ENCODE peak calls at places on chromosomes 12 and 14, in six cellular contexts. A, L, J, R, N and U are unnamed samples.

GRCh38 chr12:86513206-86513605 is 257.0 kb upstream of the MGAT4C start:
- DNase-seq in L (no peak), N (no peak), A (no peak), J (no peak), R (peak; percentile 4), U (no peak)

GRCh38 chr12:114668151-114668891 is 15.7 kb downstream of the TBX3 start:
- DNase-seq in N (peak; percentile 77), R (peak; percentile 86), J (peak; percentile 83), A (peak; percentile 76), L (peak; percentile 95), U (peak; percentile 80)

GRCh38 chr12:130500835-130501330 is 163.2 kb downstream of the PIWIL1 start:
- DNase-seq in L (no peak), J (no peak), A (no peak), R (no peak), N (no peak), U (no peak)

GRCh38 chr12:47509398-47509851 is 196.4 kb downstream of the RPAP3 start:
- DNase-seq in A (no peak), J (no peak), R (peak; percentile 79), L (peak; percentile 96), N (no peak), U (no peak)

GRCh38 chr12:73906757-73907156 is 630.9 kb upstream of the ATXN7L3B start:
- DNase-seq in J (no peak), R (no peak), N (no peak), A (no peak), L (no peak), U (no peak)

GRCh38 chr12:92278378-92278828 is 132.8 kb upstream of the BTG1 start:
- DNase-seq in R (no peak), A (no peak), L (no peak), N (peak; percentile 33), J (no peak), U (no peak)

GRCh38 chr14:40371011-40371410 is 938.8 kb upstream of the FBXO33 start:
- DNase-seq in A (no peak), N (no peak), J (no peak), R (no peak), L (no peak), U (no peak)

GRCh38 chr12:94616217-94616729 is 34.1 kb downstream of the TMCC3 start:
- DNase-seq in R (no peak), N (peak; percentile 30), L (no peak), J (no peak), A (no peak), U (no peak)

GRCh38 chr14:37985826-37986470 is 221.8 kb upstream of the SSTR1 start:
- DNase-seq in J (peak; percentile 18), L (peak; percentile 32), N (peak; percentile 33), A (no peak), R (peak; percentile 60), U (no peak)

GRCh38 chr14:76769636-76770292 is 8.5 kb downstream of the VASH1 start:
- DNase-seq in A (no peak), R (no peak), L (no peak), J (no peak), N (peak; percentile 23), U (no peak)

GRCh38 chr14:91858536-91859275 is 8.6 kb downstream of the TC2N start:
- DNase-seq in N (no peak), R (peak; percentile 37), L (peak; percentile 69), J (peak; percentile 32), A (no peak), U (no peak)